ENCODE peak calls at places on chromosomes 4 and X, in nine cellular contexts. One of them, this sample, is unnamed.

GRCh38 chrX:15903186-15903681 is 48.6 kb upstream of the AP1S2 start:
- DNase-seq in NCI-H2081: no peak
- DNase-seq in fibroblast of mammary gland: no peak
- DNase-seq in brain microvascular endothelial cell: no peak
- DNase-seq in foreskin keratinocyte: no peak
- DNase-seq in stimulated activated CD4-positive, alpha-beta T cell treated with anti-CD3 and anti-CD28 coated beads, Interleukin-15, amount 100 ng/mL, for 24 hours: no peak
- DNase-seq in AG09309: no peak
- DNase-seq in endothelial cell of umbilical vein: no peak
- DNase-seq in stimulated activated CD8-positive, alpha-beta memory T cell treated with anti-CD3 and anti-CD28 coated beads, Interleukin-12 subunit alpha, Interleukin-12 subunit beta, amount 100 ng/mL, for 1 hour: no peak
- DNase-seq in this sample: no peak

GRCh38 chrX:20477836-20478532 is 211.3 kb upstream of the RPS6KA3 start:
- DNase-seq in foreskin keratinocyte: no peak
- DNase-seq in NCI-H2081: peak; percentile 98
- DNase-seq in endothelial cell of umbilical vein: no peak
- DNase-seq in fibroblast of mammary gland: no peak
- DNase-seq in stimulated activated CD8-positive, alpha-beta memory T cell treated with anti-CD3 and anti-CD28 coated beads, Interleukin-12 subunit alpha, Interleukin-12 subunit beta, amount 100 ng/mL, for 1 hour: no peak
- DNase-seq in stimulated activated CD4-positive, alpha-beta T cell treated with anti-CD3 and anti-CD28 coated beads, Interleukin-15, amount 100 ng/mL, for 24 hours: no peak
- DNase-seq in brain microvascular endothelial cell: no peak
- DNase-seq in AG09309: no peak
- DNase-seq in this sample: no peak

GRCh38 chr4:53937918-53938317 is 126.5 kb downstream of the CHIC2 start:
- DNase-seq in brain microvascular endothelial cell: peak; percentile 92
- DNase-seq in AG09309: peak; percentile 62
- DNase-seq in stimulated activated CD8-positive, alpha-beta memory T cell treated with anti-CD3 and anti-CD28 coated beads, Interleukin-12 subunit alpha, Interleukin-12 subunit beta, amount 100 ng/mL, for 1 hour: no peak
- DNase-seq in fibroblast of mammary gland: peak; percentile 80
- DNase-seq in endothelial cell of umbilical vein: peak; percentile 40
- DNase-seq in foreskin keratinocyte: no peak
- DNase-seq in stimulated activated CD4-positive, alpha-beta T cell treated with anti-CD3 and anti-CD28 coated beads, Interleukin-15, amount 100 ng/mL, for 24 hours: no peak
- DNase-seq in NCI-H2081: no peak
- DNase-seq in this sample: no peak

GRCh38 chr4:152310223-152310622 is 225.7 kb downstream of the FBXW7 start:
- DNase-seq in endothelial cell of umbilical vein: no peak
- DNase-seq in brain microvascular endothelial cell: peak; percentile 78
- DNase-seq in NCI-H2081: no peak
- DNase-seq in stimulated activated CD4-positive, alpha-beta T cell treated with anti-CD3 and anti-CD28 coated beads, Interleukin-15, amount 100 ng/mL, for 24 hours: no peak
- DNase-seq in foreskin keratinocyte: peak; percentile 72
- DNase-seq in fibroblast of mammary gland: no peak
- DNase-seq in AG09309: peak; percentile 59
- DNase-seq in stimulated activated CD8-positive, alpha-beta memory T cell treated with anti-CD3 and anti-CD28 coated beads, Interleukin-12 subunit alpha, Interleukin-12 subunit beta, amount 100 ng/mL, for 1 hour: no peak
- DNase-seq in this sample: no peak

GRCh38 chrX:70455366-70456202 is 10.9 kb downstream of the DLG3 start:
- DNase-seq in NCI-H2081: peak; percentile 41
- DNase-seq in stimulated activated CD4-positive, alpha-beta T cell treated with anti-CD3 and anti-CD28 coated beads, Interleukin-15, amount 100 ng/mL, for 24 hours: no peak
- DNase-seq in fibroblast of mammary gland: no peak
- DNase-seq in AG09309: no peak
- DNase-seq in stimulated activated CD8-positive, alpha-beta memory T cell treated with anti-CD3 and anti-CD28 coated beads, Interleukin-12 subunit alpha, Interleukin-12 subunit beta, amount 100 ng/mL, for 1 hour: no peak
- DNase-seq in foreskin keratinocyte: no peak
- DNase-seq in endothelial cell of umbilical vein: no peak
- DNase-seq in brain microvascular endothelial cell: no peak
- DNase-seq in this sample: no peak

GRCh38 chr4:39228377-39228776 is 46.0 kb downstream of the WDR19 start:
- DNase-seq in stimulated activated CD8-positive, alpha-beta memory T cell treated with anti-CD3 and anti-CD28 coated beads, Interleukin-12 subunit alpha, Interleukin-12 subunit beta, amount 100 ng/mL, for 1 hour: no peak
- DNase-seq in brain microvascular endothelial cell: no peak
- DNase-seq in endothelial cell of umbilical vein: no peak
- DNase-seq in fibroblast of mammary gland: no peak
- DNase-seq in foreskin keratinocyte: no peak
- DNase-seq in NCI-H2081: no peak
- DNase-seq in stimulated activated CD4-positive, alpha-beta T cell treated with anti-CD3 and anti-CD28 coated beads, Interleukin-15, amount 100 ng/mL, for 24 hours: no peak
- DNase-seq in AG09309: no peak
- DNase-seq in this sample: peak; percentile 34

GRCh38 chr4:7342581-7343352 is 92.0 kb downstream of the PSAPL1 start:
- DNase-seq in AG09309: no peak
- DNase-seq in stimulated activated CD4-positive, alpha-beta T cell treated with anti-CD3 and anti-CD28 coated beads, Interleukin-15, amount 100 ng/mL, for 24 hours: no peak
- DNase-seq in endothelial cell of umbilical vein: no peak
- DNase-seq in brain microvascular endothelial cell: no peak
- DNase-seq in fibroblast of mammary gland: no peak
- DNase-seq in NCI-H2081: no peak
- DNase-seq in stimulated activated CD8-positive, alpha-beta memory T cell treated with anti-CD3 and anti-CD28 coated beads, Interleukin-12 subunit alpha, Interleukin-12 subunit beta, amount 100 ng/mL, for 1 hour: no peak
- DNase-seq in foreskin keratinocyte: no peak
- DNase-seq in this sample: no peak

GRCh38 chrX:9520211-9520590 is 55.3 kb downstream of the TBL1X start:
- DNase-seq in NCI-H2081: no peak
- DNase-seq in brain microvascular endothelial cell: no peak
- DNase-seq in stimulated activated CD8-positive, alpha-beta memory T cell treated with anti-CD3 and anti-CD28 coated beads, Interleukin-12 subunit alpha, Interleukin-12 subunit beta, amount 100 ng/mL, for 1 hour: no peak
- DNase-seq in fibroblast of mammary gland: no peak
- DNase-seq in endothelial cell of umbilical vein: no peak
- DNase-seq in foreskin keratinocyte: no peak
- DNase-seq in AG09309: no peak
- DNase-seq in stimulated activated CD4-positive, alpha-beta T cell treated with anti-CD3 and anti-CD28 coated beads, Interleukin-15, amount 100 ng/mL, for 24 hours: no peak
- DNase-seq in this sample: no peak

GRCh38 chrX:106170318-106170717 is 2.2 kb downstream of the PWWP3B start:
- DNase-seq in endothelial cell of umbilical vein: no peak
- DNase-seq in fibroblast of mammary gland: peak; percentile 22
- DNase-seq in foreskin keratinocyte: no peak
- DNase-seq in brain microvascular endothelial cell: peak; percentile 33
- DNase-seq in stimulated activated CD8-positive, alpha-beta memory T cell treated with anti-CD3 and anti-CD28 coated beads, Interleukin-12 subunit alpha, Interleukin-12 subunit beta, amount 100 ng/mL, for 1 hour: no peak
- DNase-seq in AG09309: no peak
- DNase-seq in NCI-H2081: peak; percentile 19
- DNase-seq in stimulated activated CD4-positive, alpha-beta T cell treated with anti-CD3 and anti-CD28 coated beads, Interleukin-15, amount 100 ng/mL, for 24 hours: no peak
- DNase-seq in this sample: no peak

GRCh38 chrX:56797966-56798711 is 69.1 kb downstream of the NBDY start:
- DNase-seq in stimulated activated CD4-positive, alpha-beta T cell treated with anti-CD3 and anti-CD28 coated beads, Interleukin-15, amount 100 ng/mL, for 24 hours: peak; percentile 16
- DNase-seq in stimulated activated CD8-positive, alpha-beta memory T cell treated with anti-CD3 and anti-CD28 coated beads, Interleukin-12 subunit alpha, Interleukin-12 subunit beta, amount 100 ng/mL, for 1 hour: no peak
- DNase-seq in endothelial cell of umbilical vein: no peak
- DNase-seq in AG09309: no peak
- DNase-seq in foreskin keratinocyte: no peak
- DNase-seq in brain microvascular endothelial cell: no peak
- DNase-seq in fibroblast of mammary gland: no peak
- DNase-seq in NCI-H2081: no peak
- DNase-seq in this sample: peak; percentile 26

GRCh38 chrX:50081282-50081955 is 119.4 kb downstream of the AKAP4 start:
- DNase-seq in NCI-H2081: peak; percentile 4
- DNase-seq in AG09309: no peak
- DNase-seq in foreskin keratinocyte: no peak
- DNase-seq in fibroblast of mammary gland: peak; percentile 13
- DNase-seq in endothelial cell of umbilical vein: peak; percentile 34
- DNase-seq in stimulated activated CD4-positive, alpha-beta T cell treated with anti-CD3 and anti-CD28 coated beads, Interleukin-15, amount 100 ng/mL, for 24 hours: no peak
- DNase-seq in stimulated activated CD8-positive, alpha-beta memory T cell treated with anti-CD3 and anti-CD28 coated beads, Interleukin-12 subunit alpha, Interleukin-12 subunit beta, amount 100 ng/mL, for 1 hour: no peak
- DNase-seq in brain microvascular endothelial cell: peak; percentile 5
- DNase-seq in this sample: peak; percentile 54

GRCh38 chr4:185004562-185005208 is 13.6 kb upstream of the HELT start:
- DNase-seq in brain microvascular endothelial cell: no peak
- DNase-seq in NCI-H2081: peak; percentile 23
- DNase-seq in endothelial cell of umbilical vein: no peak
- DNase-seq in foreskin keratinocyte: no peak
- DNase-seq in stimulated activated CD8-positive, alpha-beta memory T cell treated with anti-CD3 and anti-CD28 coated beads, Interleukin-12 subunit alpha, Interleukin-12 subunit beta, amount 100 ng/mL, for 1 hour: no peak
- DNase-seq in AG09309: no peak
- DNase-seq in fibroblast of mammary gland: no peak
- DNase-seq in stimulated activated CD4-positive, alpha-beta T cell treated with anti-CD3 and anti-CD28 coated beads, Interleukin-15, amount 100 ng/mL, for 24 hours: no peak
- DNase-seq in this sample: peak; percentile 55

GRCh38 chr4:65046496-65047101 is 623.7 kb downstream of the EPHA5 start:
- DNase-seq in NCI-H2081: peak; percentile 35
- DNase-seq in endothelial cell of umbilical vein: no peak
- DNase-seq in foreskin keratinocyte: peak; percentile 57
- DNase-seq in fibroblast of mammary gland: peak; percentile 8
- DNase-seq in AG09309: no peak
- DNase-seq in stimulated activated CD4-positive, alpha-beta T cell treated with anti-CD3 and anti-CD28 coated beads, Interleukin-15, amount 100 ng/mL, for 24 hours: no peak
- DNase-seq in brain microvascular endothelial cell: no peak
- DNase-seq in stimulated activated CD8-positive, alpha-beta memory T cell treated with anti-CD3 and anti-CD28 coated beads, Interleukin-12 subunit alpha, Interleukin-12 subunit beta, amount 100 ng/mL, for 1 hour: no peak
- DNase-seq in this sample: no peak

This sample was measured in stomach.